ENCODE peak calls at places on chromosome 15, in six cellular contexts. S is tibial nerve, L is heart right ventricle, J is tibial artery, X is cardiac muscle cell, F is Peyer's patch. O is an unnamed sample. For H3K36me3, the result is how much of the 10 kb centered on the place peaks cover.

GRCh38 chr15:81418427-81418826 is 44.4 kb upstream of the TMC3 start:
- DNase-seq in S (no peak), L (no peak), J (no peak), X (no peak), F (no peak), O (no peak)

GRCh38 chr15:82849556-82850241 is 40.3 kb downstream of the WHAMM start:
- DNase-seq in S (peak), L (peak), J (no peak), X (peak), F (peak), O (peak)

GRCh38 chr15:94670436-94671034 is 439.2 kb downstream of the MCTP2 start:
- DNase-seq in S (peak), L (no peak), J (no peak), X (peak), F (no peak), O (no peak)

GRCh38 chr15:70508561-70509281 is 254.6 kb downstream of the UACA start:
- DNase-seq in S (no peak), L (no peak), J (no peak), X (peak), F (no peak), O (peak)

GRCh38 chr15:58248504-58248842 is 110.3 kb downstream of the AQP9 start:
- DNase-seq in S (peak), L (no peak), J (no peak), X (no peak), F (peak), O (no peak)

GRCh38 chr15:56244811-56245576 is 1.3 kb upstream of the RFX7 start:
- DNase-seq in S (peak), L (peak), J (peak), X (no peak), F (peak), O (no peak)

GRCh38 chr15:57686657-57687056 is 19.9 kb upstream of the POLR2M start:
- DNase-seq in S (no peak), L (no peak), J (no peak), X (peak), F (no peak), O (no peak)

GRCh38 chr15:100766225-100767001 is 113.2 kb upstream of the ALDH1A3 start:
- DNase-seq in S (no peak), L (no peak), J (peak), X (peak), F (peak), O (no peak)

GRCh38 chr15:75672646-75673425 is 25.1 kb downstream of the SNX33 start:
- DNase-seq in S (no peak), L (peak), J (peak), X (peak), F (no peak), O (no peak)

DNA sequence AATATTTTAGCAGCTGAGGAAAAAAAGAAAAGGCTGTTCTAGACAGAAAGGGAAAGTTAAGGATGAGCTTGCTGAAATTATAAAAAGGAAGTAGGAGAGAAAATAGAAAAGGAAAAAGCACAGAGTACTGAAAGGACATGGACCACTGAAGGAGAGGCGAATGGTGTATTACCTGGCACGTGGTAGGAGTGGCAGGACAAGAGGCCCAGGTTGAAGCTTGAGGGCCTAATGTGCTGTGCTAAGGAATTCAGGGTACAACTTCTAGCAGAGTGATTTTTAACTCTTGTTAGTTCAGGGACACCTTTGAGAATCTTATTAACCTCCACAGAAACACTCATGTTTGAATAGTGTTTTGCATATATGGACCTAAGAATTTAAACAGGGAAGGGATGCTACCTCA is 60.0 kb upstream of the CRTC3 start:
- DNase-seq in S (no peak), L (no peak), J (no peak), X (no peak), F (no peak), O (no peak)
- H3K36me3 ChIP-seq in S (under half), L (under half), J (half or more), X (under half), F (under half), O (under half)

GRCh38 chr15:41791547-41791937 is 17.3 kb downstream of the MAPKBP1 start:
- DNase-seq in S (no peak), L (no peak), J (no peak), X (no peak), F (no peak), O (no peak)
- H3K4me3 ChIP-seq in S (no peak), L (no peak), J (no peak), X (no peak), F (no peak), O (no peak)

GRCh38 chr15:60272623-60273022 is 125.2 kb downstream of the ANXA2 start:
- DNase-seq in S (no peak), L (no peak), J (no peak), X (no peak), F (no peak), O (no peak)
- TF ChIP-seq CTCF in S (no peak), L (no peak), J (no peak), X (no peak), F (no peak), O (no peak)

GRCh38 chr15:88738796-88739195 is 64.4 kb upstream of the ACAN start:
- DNase-seq in S (no peak), L (no peak), J (no peak), X (no peak), F (no peak), O (no peak)

GRCh38 chr15:88739541-88739940 is 63.7 kb upstream of the ACAN start:
- DNase-seq in S (no peak), L (no peak), J (no peak), X (no peak), F (no peak), O (no peak)

GRCh38 chr15:88741671-88742070 is 61.6 kb upstream of the ACAN start:
- DNase-seq in S (no peak), L (no peak), J (no peak), X (no peak), F (no peak), O (no peak)

GRCh38 chr15:88741046-88741445 is 62.2 kb upstream of the ACAN start:
- DNase-seq in S (no peak), L (no peak), J (no peak), X (no peak), F (no peak), O (no peak)

DNA sequence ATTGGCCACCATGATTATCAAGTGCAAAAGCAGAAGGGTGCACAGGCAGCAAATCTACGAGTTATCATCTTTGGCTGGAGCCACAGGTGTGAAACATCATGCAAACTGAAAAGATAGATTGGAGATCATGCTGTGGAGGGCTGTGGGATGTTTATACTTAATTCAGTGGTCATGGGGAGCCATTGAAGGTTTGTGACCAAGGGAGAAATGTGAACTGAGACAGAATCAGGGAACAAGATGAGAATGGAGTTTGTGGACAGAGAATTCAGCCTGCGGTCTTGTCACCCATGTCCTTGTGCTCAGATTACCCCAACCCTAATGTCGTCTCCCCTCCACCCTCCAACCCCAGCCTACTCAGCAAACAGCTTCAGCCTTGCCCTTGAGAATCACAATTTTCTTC is 62.9 kb upstream of the ACAN start:
- DNase-seq in S (no peak), L (no peak), J (no peak), X (no peak), F (no peak), O (no peak)
- H3K36me3 ChIP-seq in S (under half), L (under half), J (under half), X (under half), F (under half), O (under half)

GRCh38 chr15:96353378-96353930 is 23.0 kb downstream of the NR2F2 start:
- DNase-seq in S (no peak), L (no peak), J (no peak), X (no peak), F (peak), O (no peak)
- H3K4me3 ChIP-seq in S (peak), L (peak), J (peak), X (no peak), F (no peak), O (peak)

DNA sequence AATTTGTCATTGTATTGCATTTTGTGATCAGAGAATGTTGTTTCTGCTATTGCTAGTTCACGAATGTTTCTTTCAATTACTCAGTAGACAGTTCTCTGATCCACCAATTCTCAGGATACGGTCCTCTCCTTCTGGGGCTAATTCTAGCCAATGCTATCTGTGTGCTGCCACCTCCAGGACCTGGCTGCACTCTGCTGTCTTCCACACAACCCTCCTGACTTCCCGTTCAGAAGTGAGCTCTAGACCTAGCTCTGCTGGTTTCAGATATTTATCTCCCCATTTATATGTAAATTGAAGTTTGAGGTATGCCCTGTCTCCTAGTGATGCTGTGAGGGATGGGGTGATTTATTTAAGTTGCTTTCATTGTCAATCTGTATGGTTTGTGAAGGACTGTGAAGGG is 21.7 kb upstream of the UBL7 start:
- DNase-seq in S (no peak), L (no peak), J (peak), X (no peak), F (no peak), O (no peak)
- TF ChIP-seq CTCF in S (no peak), L (no peak), J (no peak), X (no peak), F (no peak), O (peak)

GRCh38 chr15:25053000-25053815 is 98.4 kb downstream of the SNRPN start:
- DNase-seq in S (no peak), L (no peak), J (peak), X (no peak), F (no peak), O (no peak)
- H3K36me3 ChIP-seq in S (under half), L (under half), J (half or more), X (under half), F (under half), O (under half)

GRCh38 chr15:66411190-66411589 is 24.5 kb downstream of the MAP2K1 start:
- DNase-seq in S (no peak), L (no peak), J (no peak), X (no peak), F (no peak), O (no peak)
- H3K4me3 ChIP-seq in S (no peak), L (no peak), J (no peak), X (no peak), F (no peak), O (no peak)